ENCODE peak calls at places on chromosome 9, in four cellular contexts. E is T-helper 9 cell; W is activated naive CD8-positive, alpha-beta T cell treated with anti-CD3 and anti-CD28 coated beads, Interleukin-2, amount 50 U/mL, for 16 hours; Y is CD8-positive, alpha-beta memory T cell. H is an unnamed sample.

GRCh38 chr9:83424831-83425230 is 113.4 kb downstream of the FRMD3 start:
- DNase-seq in E (no peak), W (no peak), Y (no peak), H (no peak)

GRCh38 chr9:99169982-99170761 is 51.6 kb downstream of the ALG2 start:
- DNase-seq in E (no peak), W (no peak), Y (no peak), H (peak; percentile 80)

GRCh38 chr9:98375138-98375726 is 119.8 kb upstream of the TBC1D2 start:
- DNase-seq in E (no peak), W (no peak), Y (no peak), H (no peak)

GRCh38 chr9:134101623-134102149 is 33.9 kb upstream of the BRD3 start:
- DNase-seq in E (no peak), W (no peak), Y (no peak), H (no peak)

GRCh38 chr9:82961504-82962125 is 101.3 kb downstream of the RASEF start:
- DNase-seq in E (peak; percentile 0), W (no peak), Y (peak; percentile 7), H (peak; percentile 71)

GRCh38 chr9:4489919-4490704 is at the start of gene SLC1A1:
- DNase-seq in E (no peak), W (no peak), Y (peak; percentile 7), H (peak; percentile 44)

GRCh38 chr9:16058131-16058549 is 505.3 kb downstream of the CCDC171 start:
- DNase-seq in E (no peak), W (no peak), Y (no peak), H (no peak)

GRCh38 chr9:77495834-77496671 is 152.1 kb downstream of the GNA14 start:
- DNase-seq in E (no peak), W (no peak), Y (no peak), H (no peak)

H was measured in NCI-H1930.